ENCODE peak calls at places on chromosomes 2 and 18, in six cellular contexts. F is WTC11, Q is neural crest cell, N is spleen, Y is OCI-LY7, R is coronary artery. P is an unnamed sample.

GRCh38 chr2:26144031-26144430 is 28.9 kb upstream of the GAREM2 start:
- DNase-seq in Y (no peak), N (no peak), Q (no peak), F (no peak), R (no peak), P (no peak)

GRCh38 chr2:130371723-130372054 is 15.8 kb downstream of the PTPN18 start:
- DNase-seq in Q (no peak), N (peak), F (no peak), R (no peak), Y (no peak), P (no peak)

GRCh38 chr2:199911877-199912161 is 726 bp downstream of the C2orf69 start:
- DNase-seq in N (no peak), Y (no peak), F (no peak), Q (no peak), R (no peak), P (no peak)

GRCh38 chr2:7031424-7032245 is 114.4 kb downstream of the RNF144A start:
- DNase-seq in Q (no peak), Y (peak), N (peak), R (no peak), F (no peak), P (no peak)

GRCh38 chr18:26386421-26386820 is 160.2 kb downstream of the TAF4B start:
- DNase-seq in Q (no peak), F (no peak), Y (no peak), N (no peak), R (no peak), P (no peak)

GRCh38 chr2:64165696-64166095 is 21.5 kb upstream of the PELI1 start:
- DNase-seq in N (no peak), F (no peak), R (no peak), Q (no peak), Y (no peak), P (no peak)

GRCh38 chr2:127632592-127633489 is 13.1 kb upstream of the GPR17 start:
- DNase-seq in Q (no peak), R (no peak), N (peak), Y (peak), F (no peak), P (no peak)

GRCh38 chr2:176074919-176075425 is 8.8 kb downstream of the EVX2 start:
- DNase-seq in Y (no peak), Q (no peak), N (no peak), R (no peak), F (no peak), P (no peak)

GRCh38 chr2:2764739-2765138 is 433.7 kb upstream of the MYT1L start:
- DNase-seq in R (no peak), N (no peak), Q (no peak), F (no peak), Y (no peak), P (no peak)

GRCh38 chr2:229851870-229852269 is 69.9 kb downstream of the TRIP12 start:
- DNase-seq in Q (no peak), F (no peak), R (no peak), N (no peak), Y (no peak), P (no peak)

GRCh38 chr2:45577426-45577825 is 33.6 kb downstream of the SRBD1 start:
- DNase-seq in R (no peak), N (no peak), Y (no peak), Q (no peak), F (no peak), P (no peak)

GRCh38 chr18:66344227-66344626 is 259.7 kb downstream of the CDH19 start:
- DNase-seq in N (no peak), Q (no peak), F (no peak), Y (no peak), R (no peak), P (no peak)

GRCh38 chr2:81895620-81896245 is 1591.2 kb upstream of the LRRTM1 start:
- DNase-seq in Y (no peak), N (no peak), R (no peak), Q (no peak), F (no peak), P (no peak)

GRCh38 chr18:69845588-69846506 is 101.8 kb downstream of the CD226 start:
- DNase-seq in F (no peak), Y (no peak), Q (no peak), N (no peak), R (no peak), P (no peak)

GRCh38 chr2:48496867-48497266 is 33.1 kb upstream of the STON1 start:
- DNase-seq in F (no peak), N (no peak), R (no peak), Y (no peak), Q (no peak), P (no peak)

GRCh38 chr2:47402805-47403691 is at the start of gene MSH2:
- DNase-seq in R (peak), F (peak), Q (peak), Y (peak), N (peak), P (peak)

GRCh38 chr2:148524519-148524919 is 120.0 kb upstream of the EPC2 start:
- DNase-seq in F (no peak), Y (no peak), N (no peak), Q (no peak), R (no peak), P (no peak)

GRCh38 chr2:49224426-49225010 is 70.2 kb upstream of the FSHR start:
- DNase-seq in Y (no peak), R (no peak), Q (no peak), F (no peak), N (no peak), P (no peak)

GRCh38 chr2:13005048-13005447 is 288.3 kb downstream of the TRIB2 start:
- DNase-seq in Y (no peak), F (no peak), Q (no peak), N (no peak), R (no peak), P (no peak)

GRCh38 chr2:108243566-108243965 is 3.8 kb downstream of the SULT1C3 start:
- DNase-seq in N (no peak), Q (no peak), R (no peak), Y (no peak), F (no peak), P (no peak)

GRCh38 chr2:63283273-63283672 is 232.6 kb downstream of the OTX1 start:
- DNase-seq in Q (no peak), R (no peak), N (no peak), F (no peak), Y (no peak), P (no peak)

GRCh38 chr2:110157153-110157793 is 41.7 kb upstream of the MALL start:
- DNase-seq in F (no peak), N (no peak), Q (no peak), Y (peak), R (no peak), P (peak)

GRCh38 chr2:20651731-20652099 is 817 bp upstream of the HS1BP3 start:
- DNase-seq in Q (no peak), N (no peak), F (no peak), Y (no peak), R (no peak), P (no peak)

GRCh38 chr2:3516831-3517230 is 2.5 kb downstream of the ADI1 start:
- DNase-seq in R (peak), F (no peak), N (no peak), Y (no peak), Q (no peak), P (no peak)

GRCh38 chr2:73886357-73886756 is 6.5 kb upstream of the ACTG2 start:
- DNase-seq in N (no peak), F (no peak), R (no peak), Y (no peak), Q (no peak), P (no peak)

GRCh38 chr2:197851451-197851850 is 47.1 kb downstream of the PLCL1 start:
- DNase-seq in F (peak), N (no peak), R (no peak), Y (no peak), Q (no peak), P (no peak)

GRCh38 chr18:35740616-35741015 is 159.1 kb downstream of the GALNT1 start:
- DNase-seq in R (no peak), Y (no peak), Q (no peak), F (no peak), N (no peak), P (no peak)

GRCh38 chr2:160842286-160842685 is 317.9 kb upstream of the TANK start:
- DNase-seq in Y (no peak), Q (no peak), R (no peak), F (no peak), N (no peak), P (no peak)

GRCh38 chr18:10376735-10377134 is 77.7 kb upstream of the APCDD1 start:
- DNase-seq in R (no peak), N (no peak), Y (no peak), F (no peak), Q (no peak), P (no peak)

GRCh38 chr2:74002515-74003391 is 18.0 kb downstream of the TET3 start:
- DNase-seq in F (peak), N (peak), Y (peak), R (peak), Q (peak), P (peak)

GRCh38 chr2:238441262-238442114 is 14.8 kb downstream of the ASB1 start:
- DNase-seq in R (peak), Y (no peak), N (no peak), F (no peak), Q (peak), P (no peak)

GRCh38 chr2:69154031-69154430 is 141.1 kb downstream of the ANTXR1 start:
- DNase-seq in N (no peak), R (no peak), F (no peak), Q (no peak), Y (no peak), P (no peak)

GRCh38 chr2:121078869-121079268 is 206.1 kb downstream of the TFCP2L1 start:
- DNase-seq in Y (no peak), F (no peak), Q (no peak), R (no peak), N (no peak), P (no peak)

GRCh38 chr2:184646177-184646576 is 47.8 kb downstream of the ZNF804A start:
- DNase-seq in R (no peak), N (no peak), Q (no peak), F (no peak), Y (peak), P (no peak)

GRCh38 chr2:178764097-178764496 is 43.1 kb downstream of the TTN start:
- DNase-seq in Q (no peak), Y (no peak), R (no peak), F (no peak), N (no peak), P (no peak)

DNA sequence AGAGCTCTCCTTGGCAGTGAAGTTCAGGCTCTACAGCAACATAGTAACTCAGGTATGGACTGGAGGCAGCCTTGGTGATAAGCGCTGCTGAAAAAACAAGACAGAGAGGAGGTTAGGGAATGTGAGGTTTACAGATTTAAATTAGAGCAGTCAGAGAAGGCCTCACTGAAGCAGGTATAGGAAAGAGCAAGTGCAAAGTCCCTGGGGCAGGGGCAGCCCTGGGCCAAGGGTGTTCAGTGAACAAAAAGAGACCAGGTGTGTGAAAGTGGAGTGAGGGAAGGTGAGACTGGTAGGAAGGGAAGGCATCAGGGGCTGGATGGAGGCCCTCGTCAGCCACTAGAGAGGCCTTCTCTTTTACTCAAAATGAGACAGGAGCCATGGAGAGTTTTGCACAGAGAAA is 89.6 kb downstream of the LAMA3 start:
- DNase-seq in F (no peak), Q (no peak), Y (no peak), N (no peak), R (no peak), P (no peak)
- TF ChIP-seq CTCF in F (no peak), Q (no peak), Y (no peak), N (no peak), R (no peak), P (no peak)

DNA sequence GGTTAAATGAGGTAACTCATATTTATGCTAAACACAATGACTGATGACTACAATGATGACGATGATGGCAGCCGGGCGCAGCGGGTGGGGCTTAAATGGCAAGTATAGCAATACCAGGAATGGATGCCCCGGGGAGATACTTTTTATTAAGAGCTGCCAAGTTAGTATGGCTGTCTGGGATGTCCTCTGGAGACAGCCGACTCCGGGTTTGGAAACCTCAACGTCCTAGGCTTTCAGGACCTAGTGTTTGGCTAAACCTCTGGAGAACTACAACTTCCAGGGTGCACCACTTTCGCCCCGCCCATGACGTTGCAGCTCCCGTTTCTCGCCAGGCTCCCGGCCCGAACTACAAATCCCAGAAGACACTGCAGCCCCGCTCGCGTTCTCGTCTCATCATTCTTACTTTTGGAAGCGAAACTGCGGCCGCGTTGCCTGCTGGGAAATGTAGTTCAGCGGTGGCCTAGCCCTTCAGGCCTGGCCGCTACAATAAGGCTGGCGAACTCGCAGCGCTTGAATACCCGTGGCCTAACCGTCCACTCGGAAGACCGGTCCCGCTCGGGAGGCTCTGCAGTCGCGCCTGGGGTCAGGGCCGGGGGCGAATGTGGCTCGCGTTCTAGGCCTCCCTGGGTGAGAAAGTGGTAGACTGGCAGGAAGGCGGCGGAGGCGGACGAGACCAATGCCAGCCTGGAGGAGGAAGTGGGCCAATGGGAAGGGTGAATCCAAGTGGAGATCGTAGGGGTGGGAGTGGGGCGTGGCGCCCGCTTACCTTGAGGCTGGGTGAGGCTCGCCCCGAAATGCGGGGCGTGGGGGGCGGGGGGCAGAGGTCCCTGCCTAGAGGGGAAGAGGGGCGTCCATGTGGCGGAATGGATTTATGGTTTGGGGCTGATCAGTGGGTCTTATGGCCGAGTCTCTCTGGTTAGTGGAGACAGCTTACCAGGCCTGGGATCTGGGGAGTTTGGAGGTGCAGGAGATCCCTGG is at the start of gene SMARCAL1:
- DNase-seq in Q (peak), R (peak), F (peak), Y (peak), N (peak), P (peak)
- TF ChIP-seq CTCF in Q (no peak), R (no peak), F (no peak), Y (no peak), N (no peak), P (no peak)

GRCh38 chr2:138922973-138923563 is 142.9 kb upstream of the NXPH2 start:
- DNase-seq in N (no peak), Y (peak), R (no peak), Q (no peak), F (no peak), P (no peak)
- TF ChIP-seq CTCF in N (no peak), Y (peak), R (no peak), Q (peak), F (no peak), P (peak)

GRCh38 chr2:9778012-9778411 is 65.3 kb upstream of the TAF1B start:
- DNase-seq in F (peak), Q (no peak), Y (peak), R (no peak), N (peak), P (no peak)
- TF ChIP-seq CTCF in F (peak), Q (peak), Y (peak), R (no peak), N (peak), P (no peak)

GRCh38 chr18:60692277-60692676 is 319.7 kb upstream of the MC4R start:
- DNase-seq in F (no peak), Q (no peak), Y (no peak), N (no peak), R (no peak), P (no peak)
- TF ChIP-seq CTCF in F (no peak), Q (no peak), Y (no peak), N (no peak), R (no peak), P (no peak)

DNA sequence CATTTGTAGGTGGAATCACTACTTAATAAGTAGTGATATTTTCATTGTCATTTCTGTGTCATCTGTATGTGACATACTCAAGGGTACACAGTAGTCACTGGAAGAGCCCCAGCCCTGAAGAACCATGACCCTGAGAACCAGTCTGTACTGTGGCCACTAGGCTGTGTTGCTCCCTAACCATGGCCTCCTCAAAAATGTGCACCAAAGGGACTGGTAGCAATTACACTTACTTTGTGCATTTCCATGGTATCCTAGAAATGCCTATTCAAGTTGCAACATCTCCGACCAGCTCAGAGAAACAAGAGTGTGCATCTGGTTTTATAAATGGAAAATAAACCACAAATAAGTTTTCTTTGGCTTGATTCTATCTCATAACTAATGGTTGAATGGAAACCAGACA is 155.1 kb downstream of the DOCK10 start:
- DNase-seq in N (no peak), F (no peak), Q (no peak), R (no peak), Y (no peak), P (no peak)
- TF ChIP-seq CTCF in N (no peak), F (no peak), Q (no peak), R (no peak), Y (peak), P (no peak)

DNA sequence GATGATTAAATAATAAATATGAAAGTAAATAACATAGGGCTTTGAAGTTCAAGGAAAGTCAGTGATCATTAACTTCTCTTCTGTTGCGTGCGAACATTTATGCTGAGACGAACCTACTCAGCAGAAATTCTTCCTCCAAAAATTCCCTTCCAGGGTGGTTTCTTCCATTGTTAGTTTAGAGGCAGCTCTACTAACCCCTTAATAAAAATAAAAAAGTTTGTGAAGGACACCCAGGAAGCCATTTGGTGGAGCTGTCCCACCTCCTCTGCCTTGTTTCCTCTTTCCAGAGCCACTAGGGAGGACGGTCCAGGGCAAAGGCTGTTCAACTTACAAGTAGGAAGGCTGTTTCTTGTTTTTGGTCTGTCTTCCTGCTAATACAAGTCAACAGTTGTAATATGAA is 2.1 kb upstream of the SMAD2 start:
- DNase-seq in Q (no peak), Y (no peak), R (no peak), N (no peak), F (no peak), P (no peak)
- TF ChIP-seq CTCF in Q (no peak), Y (no peak), R (no peak), N (no peak), F (no peak), P (no peak)

DNA sequence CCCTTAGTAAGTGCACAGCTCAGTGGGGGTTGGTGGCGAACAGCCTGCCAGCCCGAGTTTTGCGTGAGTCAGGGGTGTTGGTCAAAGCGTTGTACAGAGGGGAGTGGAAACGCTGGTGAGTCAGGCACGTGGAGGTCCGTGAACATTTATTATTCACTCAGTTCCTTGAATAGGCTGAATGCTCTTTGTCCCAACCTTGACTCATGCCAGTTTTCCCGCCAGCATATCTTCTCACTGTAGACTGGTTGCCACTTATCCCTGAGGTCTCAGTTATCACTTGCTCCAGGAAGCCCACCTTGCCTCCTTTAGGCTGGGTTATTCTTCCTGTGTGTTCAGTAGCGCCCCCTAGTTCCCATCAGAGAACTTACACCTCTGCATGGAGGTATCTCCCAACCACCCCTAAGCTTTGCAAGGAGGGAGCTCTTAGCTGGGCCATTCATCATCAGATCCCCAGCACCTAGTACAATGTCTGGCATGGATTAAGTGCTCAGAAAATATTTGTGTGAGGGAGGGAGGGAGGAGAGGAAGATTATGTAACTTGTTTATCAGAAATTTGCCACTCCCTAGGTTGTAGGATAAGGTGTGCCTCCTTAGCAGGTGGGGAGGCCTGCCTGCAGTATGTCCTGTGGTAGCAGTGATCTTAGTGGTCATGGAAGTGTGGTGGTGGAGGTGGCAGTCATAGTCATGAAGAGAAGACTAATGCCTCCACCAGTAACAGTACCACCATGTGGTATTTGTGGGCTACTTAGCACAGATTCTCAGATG is 72.1 kb downstream of the CABLES1 start:
- DNase-seq in Q (no peak), N (no peak), R (no peak), F (no peak), Y (peak), P (no peak)
- TF ChIP-seq CTCF in Q (peak), N (no peak), R (no peak), F (peak), Y (peak), P (no peak)

GRCh38 chr18:48335829-48336228 is 73.4 kb downstream of the ZBTB7C start:
- DNase-seq in Q (no peak), F (no peak), R (no peak), N (no peak), Y (no peak), P (no peak)

GRCh38 chr18:48338915-48339314 is 70.3 kb downstream of the ZBTB7C start:
- DNase-seq in N (peak), R (no peak), Q (no peak), Y (no peak), F (no peak), P (no peak)

GRCh38 chr18:48337053-48337452 is 72.1 kb downstream of the ZBTB7C start:
- DNase-seq in Q (no peak), F (no peak), N (peak), Y (no peak), R (no peak), P (no peak)

GRCh38 chr18:48334845-48335244 is 74.3 kb downstream of the ZBTB7C start:
- DNase-seq in F (no peak), Y (no peak), N (peak), R (no peak), Q (no peak), P (no peak)

GRCh38 chr18:48336332-48336731 is 72.9 kb downstream of the ZBTB7C start:
- DNase-seq in R (no peak), N (no peak), Q (no peak), F (no peak), Y (no peak), P (no peak)
- TF ChIP-seq CTCF in R (no peak), N (no peak), Q (no peak), F (no peak), Y (no peak), P (no peak)

P was measured in nephron progenitor cell.